ENCODE peak calls at places on chromosomes 11 and 22, in six cellular contexts. One of them, this sample, is unnamed.

GRCh38 chr11:79121351-79121750 is 319.5 kb downstream of the TENM4 start:
- DNase-seq in H9: no peak
- DNase-seq in dorsolateral prefrontal cortex: no peak
- DNase-seq in tibial artery: no peak
- DNase-seq in HFFc6: no peak
- DNase-seq in right lobe of liver: no peak
- DNase-seq in this sample: no peak

GRCh38 chr11:3105791-3106735 is 48.8 kb upstream of the CARS1 start:
- DNase-seq in H9: peak
- DNase-seq in dorsolateral prefrontal cortex: peak
- DNase-seq in tibial artery: peak
- DNase-seq in HFFc6: no peak
- DNase-seq in right lobe of liver: no peak
- DNase-seq in this sample: no peak

GRCh38 chr11:27812341-27812740 is 112.1 kb upstream of the BDNF start:
- DNase-seq in H9: no peak
- DNase-seq in dorsolateral prefrontal cortex: no peak
- DNase-seq in tibial artery: no peak
- DNase-seq in HFFc6: peak
- DNase-seq in right lobe of liver: no peak
- DNase-seq in this sample: no peak

GRCh38 chr11:2699185-2699530 is 636 bp downstream of the KCNQ1OT1 start:
- DNase-seq in H9: peak
- DNase-seq in dorsolateral prefrontal cortex: peak
- DNase-seq in tibial artery: peak
- DNase-seq in HFFc6: peak
- DNase-seq in right lobe of liver: peak
- DNase-seq in this sample: peak

GRCh38 chr11:106424111-106424510 is 346.6 kb downstream of the AASDHPPT start:
- DNase-seq in H9: no peak
- DNase-seq in dorsolateral prefrontal cortex: no peak
- DNase-seq in tibial artery: no peak
- DNase-seq in HFFc6: peak
- DNase-seq in right lobe of liver: no peak
- DNase-seq in this sample: no peak

GRCh38 chr11:16615480-16615879 is 123.0 kb upstream of the C11orf58 start:
- DNase-seq in H9: no peak
- DNase-seq in dorsolateral prefrontal cortex: no peak
- DNase-seq in tibial artery: no peak
- DNase-seq in HFFc6: no peak
- DNase-seq in right lobe of liver: no peak
- DNase-seq in this sample: no peak

GRCh38 chr22:21728270-21728669 is 7.3 kb downstream of the YPEL1 start:
- DNase-seq in H9: no peak
- DNase-seq in dorsolateral prefrontal cortex: no peak
- DNase-seq in tibial artery: no peak
- DNase-seq in HFFc6: no peak
- DNase-seq in right lobe of liver: no peak
- DNase-seq in this sample: no peak

GRCh38 chr11:93846411-93846810 is 4.0 kb downstream of the VSTM5 start:
- DNase-seq in H9: no peak
- DNase-seq in dorsolateral prefrontal cortex: no peak
- DNase-seq in tibial artery: no peak
- DNase-seq in HFFc6: peak
- DNase-seq in right lobe of liver: no peak
- DNase-seq in this sample: no peak

GRCh38 chr22:17891427-17892167 is 117.3 kb upstream of the BID start:
- DNase-seq in H9: peak
- DNase-seq in dorsolateral prefrontal cortex: no peak
- DNase-seq in tibial artery: peak
- DNase-seq in HFFc6: no peak
- DNase-seq in right lobe of liver: peak
- DNase-seq in this sample: no peak

GRCh38 chr22:36110306-36110791 is 50.2 kb downstream of the APOL3 start:
- DNase-seq in H9: no peak
- DNase-seq in dorsolateral prefrontal cortex: no peak
- DNase-seq in tibial artery: no peak
- DNase-seq in HFFc6: no peak
- DNase-seq in right lobe of liver: no peak
- DNase-seq in this sample: no peak

GRCh38 chr11:92473736-92474135 is 249.1 kb downstream of the FAT3 start:
- DNase-seq in H9: no peak
- DNase-seq in dorsolateral prefrontal cortex: no peak
- DNase-seq in tibial artery: no peak
- DNase-seq in HFFc6: no peak
- DNase-seq in right lobe of liver: no peak
- DNase-seq in this sample: no peak

GRCh38 chr11:80455818-80456217 is 1015.0 kb upstream of the TENM4 start:
- DNase-seq in H9: no peak
- DNase-seq in dorsolateral prefrontal cortex: no peak
- DNase-seq in tibial artery: no peak
- DNase-seq in HFFc6: no peak
- DNase-seq in right lobe of liver: no peak
- DNase-seq in this sample: no peak

GRCh38 chr11:124233376-124233775 is 7.5 kb upstream of the OR8G1 start:
- DNase-seq in H9: no peak
- DNase-seq in dorsolateral prefrontal cortex: no peak
- DNase-seq in tibial artery: no peak
- DNase-seq in HFFc6: no peak
- DNase-seq in right lobe of liver: no peak
- DNase-seq in this sample: no peak

GRCh38 chr11:36363361-36364272 is 67.5 kb downstream of the PRR5L start:
- DNase-seq in H9: no peak
- DNase-seq in dorsolateral prefrontal cortex: no peak
- DNase-seq in tibial artery: no peak
- DNase-seq in HFFc6: no peak
- DNase-seq in right lobe of liver: no peak
- DNase-seq in this sample: no peak

GRCh38 chr22:48936391-48936790 is 891.3 kb downstream of the BRD1 start:
- DNase-seq in H9: no peak
- DNase-seq in dorsolateral prefrontal cortex: no peak
- DNase-seq in tibial artery: no peak
- DNase-seq in HFFc6: no peak
- DNase-seq in right lobe of liver: no peak
- DNase-seq in this sample: no peak

GRCh38 chr11:94793822-94794221 is 25.7 kb downstream of the AMOTL1 start:
- DNase-seq in H9: no peak
- DNase-seq in dorsolateral prefrontal cortex: no peak
- DNase-seq in tibial artery: no peak
- DNase-seq in HFFc6: no peak
- DNase-seq in right lobe of liver: no peak
- DNase-seq in this sample: no peak

GRCh38 chr22:50059185-50059880 is 1.2 kb upstream of the TTLL8 start:
- DNase-seq in H9: peak
- DNase-seq in dorsolateral prefrontal cortex: no peak
- DNase-seq in tibial artery: no peak
- DNase-seq in HFFc6: no peak
- DNase-seq in right lobe of liver: peak
- DNase-seq in this sample: no peak

GRCh38 chr11:35352107-35352888 is 67.1 kb downstream of the SLC1A2 start:
- DNase-seq in H9: no peak
- DNase-seq in dorsolateral prefrontal cortex: no peak
- DNase-seq in tibial artery: no peak
- DNase-seq in HFFc6: peak
- DNase-seq in right lobe of liver: peak
- DNase-seq in this sample: peak

GRCh38 chr11:86558219-86558618 is 114.2 kb downstream of the ME3 start:
- DNase-seq in H9: no peak
- DNase-seq in dorsolateral prefrontal cortex: no peak
- DNase-seq in tibial artery: no peak
- DNase-seq in HFFc6: no peak
- DNase-seq in right lobe of liver: no peak
- DNase-seq in this sample: no peak

GRCh38 chr11:2325123-2325522 is 23.3 kb downstream of the TSPAN32 start:
- DNase-seq in H9: no peak
- DNase-seq in dorsolateral prefrontal cortex: no peak
- DNase-seq in tibial artery: no peak
- DNase-seq in HFFc6: no peak
- DNase-seq in right lobe of liver: no peak
- DNase-seq in this sample: no peak

GRCh38 chr11:130189492-130190210 is 30.1 kb downstream of the ST14 start:
- DNase-seq in H9: peak
- DNase-seq in dorsolateral prefrontal cortex: no peak
- DNase-seq in tibial artery: no peak
- DNase-seq in HFFc6: no peak
- DNase-seq in right lobe of liver: no peak
- DNase-seq in this sample: no peak

GRCh38 chr11:110711776-110712642 is at the start of gene ARHGAP20:
- DNase-seq in H9: peak
- DNase-seq in dorsolateral prefrontal cortex: peak
- DNase-seq in tibial artery: peak
- DNase-seq in HFFc6: peak
- DNase-seq in right lobe of liver: peak
- DNase-seq in this sample: peak

GRCh38 chr11:32430586-32431357 is 4.6 kb downstream of the WT1 start:
- DNase-seq in H9: peak
- DNase-seq in dorsolateral prefrontal cortex: no peak
- DNase-seq in tibial artery: no peak
- DNase-seq in HFFc6: no peak
- DNase-seq in right lobe of liver: no peak
- DNase-seq in this sample: peak

GRCh38 chr22:43267332-43267731 is 75.8 kb downstream of the SCUBE1 start:
- DNase-seq in H9: no peak
- DNase-seq in dorsolateral prefrontal cortex: no peak
- DNase-seq in tibial artery: no peak
- DNase-seq in HFFc6: no peak
- DNase-seq in right lobe of liver: no peak
- DNase-seq in this sample: no peak